ENCODE peak calls at places on chromosome 3, in ten cellular contexts. One of them, this sample, is unnamed.
A peak's percentile ranks its signal among the peaks of the same experiment; 100 is the strongest.

GRCh38 chr3:122973893-122974615 is 53.5 kb downstream of the SEMA5B start:
- DNase-seq in AG10803: no peak
- DNase-seq in colonic mucosa: no peak
- DNase-seq in kidney epithelial cell: no peak
- DNase-seq in BJ: no peak
- DNase-seq in thoracic aorta: no peak
- DNase-seq in IMR-90: no peak
- DNase-seq in fibroblast of villous mesenchyme: no peak
- DNase-seq in stomach: no peak
- DNase-seq in tibial artery: no peak
- DNase-seq in this sample: no peak

GRCh38 chr3:124741027-124741426 is 10.8 kb downstream of the UMPS start:
- DNase-seq in stomach: no peak
- DNase-seq in IMR-90: peak; percentile 45
- DNase-seq in fibroblast of villous mesenchyme: no peak
- DNase-seq in AG10803: peak; percentile 46
- DNase-seq in kidney epithelial cell: no peak
- DNase-seq in BJ: no peak
- DNase-seq in tibial artery: no peak
- DNase-seq in thoracic aorta: no peak
- DNase-seq in colonic mucosa: no peak
- DNase-seq in this sample: peak; percentile 83

GRCh38 chr3:33440578-33441321 is 545 bp upstream of the UBP1 start:
- DNase-seq in BJ: peak; percentile 100
- DNase-seq in stomach: peak; percentile 87
- DNase-seq in AG10803: peak; percentile 100
- DNase-seq in kidney epithelial cell: peak; percentile 99
- DNase-seq in colonic mucosa: peak; percentile 99
- DNase-seq in thoracic aorta: peak; percentile 96
- DNase-seq in fibroblast of villous mesenchyme: peak; percentile 100
- DNase-seq in IMR-90: peak; percentile 100
- DNase-seq in tibial artery: peak; percentile 100
- DNase-seq in this sample: peak; percentile 100

GRCh38 chr3:132535575-132536441 is 61.3 kb upstream of the ACKR4 start:
- DNase-seq in tibial artery: peak; percentile 74
- DNase-seq in fibroblast of villous mesenchyme: peak; percentile 93
- DNase-seq in AG10803: peak; percentile 90
- DNase-seq in colonic mucosa: peak; percentile 54
- DNase-seq in IMR-90: peak; percentile 90
- DNase-seq in kidney epithelial cell: peak; percentile 37
- DNase-seq in stomach: peak; percentile 65
- DNase-seq in BJ: peak; percentile 51
- DNase-seq in thoracic aorta: peak; percentile 36
- DNase-seq in this sample: peak; percentile 50

GRCh38 chr3:166661621-166662020 is 718.5 kb downstream of the ZBBX start:
- DNase-seq in kidney epithelial cell: no peak
- DNase-seq in AG10803: no peak
- DNase-seq in tibial artery: no peak
- DNase-seq in BJ: no peak
- DNase-seq in fibroblast of villous mesenchyme: no peak
- DNase-seq in IMR-90: no peak
- DNase-seq in colonic mucosa: no peak
- DNase-seq in stomach: no peak
- DNase-seq in thoracic aorta: no peak
- DNase-seq in this sample: no peak

GRCh38 chr3:42175841-42176240 is 84.7 kb downstream of the TRAK1 start:
- DNase-seq in stomach: no peak
- DNase-seq in thoracic aorta: no peak
- DNase-seq in tibial artery: no peak
- DNase-seq in fibroblast of villous mesenchyme: no peak
- DNase-seq in AG10803: no peak
- DNase-seq in IMR-90: no peak
- DNase-seq in colonic mucosa: no peak
- DNase-seq in BJ: no peak
- DNase-seq in kidney epithelial cell: no peak
- DNase-seq in this sample: no peak

GRCh38 chr3:9013782-9014181 is 50.5 kb upstream of the RAD18 start:
- DNase-seq in thoracic aorta: no peak
- DNase-seq in AG10803: no peak
- DNase-seq in stomach: no peak
- DNase-seq in BJ: no peak
- DNase-seq in colonic mucosa: no peak
- DNase-seq in tibial artery: no peak
- DNase-seq in IMR-90: no peak
- DNase-seq in kidney epithelial cell: no peak
- DNase-seq in fibroblast of villous mesenchyme: no peak
- DNase-seq in this sample: no peak

GRCh38 chr3:177211503-177212277 is 14.4 kb upstream of the TBL1XR1 start:
- DNase-seq in tibial artery: no peak
- DNase-seq in IMR-90: no peak
- DNase-seq in colonic mucosa: peak; percentile 93
- DNase-seq in fibroblast of villous mesenchyme: no peak
- DNase-seq in thoracic aorta: no peak
- DNase-seq in BJ: no peak
- DNase-seq in kidney epithelial cell: no peak
- DNase-seq in stomach: peak; percentile 90
- DNase-seq in AG10803: no peak
- DNase-seq in this sample: no peak

DNA sequence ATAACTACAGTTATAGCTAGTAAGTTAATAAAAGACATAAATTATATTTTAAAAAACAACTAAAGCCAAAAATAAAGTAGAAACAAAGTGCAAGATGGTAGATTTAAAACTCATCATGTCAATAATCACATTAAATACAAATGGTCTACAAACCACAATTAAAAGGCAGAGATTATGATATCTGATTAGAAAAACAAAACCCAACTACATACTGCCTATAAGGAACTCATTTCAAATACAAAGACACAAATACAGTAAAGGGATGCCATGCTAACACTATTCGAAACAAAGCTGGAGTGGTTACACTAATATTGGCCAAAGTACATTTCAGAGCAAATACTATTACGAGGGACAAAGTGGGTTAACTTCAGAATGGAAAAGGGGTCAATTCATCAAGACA is 426.5 kb downstream of the SHQ1 start:
- DNase-seq in AG10803: no peak
- DNase-seq in fibroblast of villous mesenchyme: no peak
- DNase-seq in stomach: no peak
- DNase-seq in thoracic aorta: no peak
- DNase-seq in colonic mucosa: no peak
- DNase-seq in BJ: no peak
- DNase-seq in kidney epithelial cell: no peak
- DNase-seq in tibial artery: no peak
- DNase-seq in IMR-90: no peak
- DNase-seq in this sample: no peak
- H3K4me3 ChIP-seq in AG10803: no peak overlapping the region
- H3K4me3 ChIP-seq in fibroblast of villous mesenchyme: no peak overlapping the region
- H3K4me3 ChIP-seq in stomach: no peak overlapping the region
- H3K4me3 ChIP-seq in thoracic aorta: no peak overlapping the region
- H3K4me3 ChIP-seq in colonic mucosa: no peak overlapping the region
- H3K4me3 ChIP-seq in BJ: no peak overlapping the region
- H3K4me3 ChIP-seq in kidney epithelial cell: no peak overlapping the region
- H3K4me3 ChIP-seq in tibial artery: no peak overlapping the region
- H3K4me3 ChIP-seq in IMR-90: no peak overlapping the region
- H3K4me3 ChIP-seq in this sample: no peak overlapping the region

GRCh38 chr3:78976200-78976599 is 791.6 kb downstream of the ROBO1 start:
- DNase-seq in kidney epithelial cell: no peak
- DNase-seq in IMR-90: no peak
- DNase-seq in stomach: no peak
- DNase-seq in colonic mucosa: no peak
- DNase-seq in tibial artery: no peak
- DNase-seq in thoracic aorta: no peak
- DNase-seq in BJ: no peak
- DNase-seq in AG10803: no peak
- DNase-seq in fibroblast of villous mesenchyme: no peak
- DNase-seq in this sample: no peak

GRCh38 chr3:78979083-78979482 is 788.7 kb downstream of the ROBO1 start:
- DNase-seq in stomach: no peak
- DNase-seq in AG10803: no peak
- DNase-seq in fibroblast of villous mesenchyme: no peak
- DNase-seq in IMR-90: no peak
- DNase-seq in BJ: no peak
- DNase-seq in tibial artery: no peak
- DNase-seq in colonic mucosa: no peak
- DNase-seq in kidney epithelial cell: no peak
- DNase-seq in thoracic aorta: no peak
- DNase-seq in this sample: no peak

GRCh38 chr3:78974181-78974770 is 793.5 kb downstream of the ROBO1 start:
- DNase-seq in stomach: no peak
- DNase-seq in kidney epithelial cell: no peak
- DNase-seq in fibroblast of villous mesenchyme: no peak
- DNase-seq in tibial artery: no peak
- DNase-seq in IMR-90: peak; percentile 62
- DNase-seq in BJ: no peak
- DNase-seq in thoracic aorta: no peak
- DNase-seq in AG10803: peak; percentile 78
- DNase-seq in colonic mucosa: no peak
- DNase-seq in this sample: no peak

GRCh38 chr3:78977073-78977472 is 790.7 kb downstream of the ROBO1 start:
- DNase-seq in thoracic aorta: no peak
- DNase-seq in BJ: no peak
- DNase-seq in fibroblast of villous mesenchyme: no peak
- DNase-seq in IMR-90: peak; percentile 28
- DNase-seq in AG10803: no peak
- DNase-seq in tibial artery: no peak
- DNase-seq in colonic mucosa: no peak
- DNase-seq in stomach: no peak
- DNase-seq in kidney epithelial cell: no peak
- DNase-seq in this sample: no peak

DNA sequence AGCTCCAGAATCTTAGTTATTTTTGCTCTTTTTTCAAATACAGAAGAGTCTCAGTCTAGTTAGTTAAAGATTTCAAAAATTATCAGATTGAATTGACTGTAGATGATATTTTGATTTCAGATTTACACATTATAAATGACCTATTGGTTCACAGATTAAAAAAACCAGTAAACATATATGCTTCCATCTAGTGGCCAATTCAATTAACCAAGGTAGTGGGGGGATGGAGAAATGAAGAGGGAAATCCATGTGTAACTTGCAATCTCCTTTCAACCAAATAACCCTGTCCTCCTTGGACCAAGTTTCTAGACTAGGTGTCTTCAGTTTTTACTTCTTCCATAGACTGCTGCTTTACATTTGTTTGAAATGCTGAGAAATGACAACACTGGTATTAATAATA is 789.8 kb downstream of the ROBO1 start:
- DNase-seq in BJ: no peak
- DNase-seq in IMR-90: peak; percentile 28
- DNase-seq in stomach: no peak
- DNase-seq in thoracic aorta: no peak
- DNase-seq in kidney epithelial cell: no peak
- DNase-seq in colonic mucosa: no peak
- DNase-seq in fibroblast of villous mesenchyme: peak; percentile 7
- DNase-seq in AG10803: peak; percentile 19
- DNase-seq in tibial artery: no peak
- DNase-seq in this sample: peak; percentile 38
- TF ChIP-seq CTCF in BJ: peak; percentile 49
- TF ChIP-seq CTCF in IMR-90: peak; percentile 53
- TF ChIP-seq CTCF in stomach: no peak
- TF ChIP-seq CTCF in thoracic aorta: peak; percentile 24
- TF ChIP-seq CTCF in kidney epithelial cell: peak; percentile 41
- TF ChIP-seq CTCF in colonic mucosa: no peak
- TF ChIP-seq CTCF in fibroblast of villous mesenchyme: peak; percentile 28
- TF ChIP-seq CTCF in AG10803: peak; percentile 61
- TF ChIP-seq CTCF in tibial artery: peak; percentile 20
- TF ChIP-seq CTCF in this sample: peak; percentile 65

GRCh38 chr3:46848271-46849097 is 14.8 kb downstream of the MYL3 start:
- DNase-seq in tibial artery: no peak
- DNase-seq in colonic mucosa: peak; percentile 41
- DNase-seq in fibroblast of villous mesenchyme: peak; percentile 42
- DNase-seq in BJ: peak; percentile 27
- DNase-seq in stomach: peak; percentile 24
- DNase-seq in AG10803: peak; percentile 38
- DNase-seq in IMR-90: peak; percentile 22
- DNase-seq in kidney epithelial cell: no peak
- DNase-seq in thoracic aorta: no peak
- DNase-seq in this sample: no peak

GRCh38 chr3:46845860-46846623 is 17.2 kb downstream of the MYL3 start:
- DNase-seq in tibial artery: peak; percentile 87
- DNase-seq in fibroblast of villous mesenchyme: peak; percentile 83
- DNase-seq in BJ: peak; percentile 18
- DNase-seq in IMR-90: peak; percentile 57
- DNase-seq in thoracic aorta: peak; percentile 33
- DNase-seq in stomach: peak; percentile 70
- DNase-seq in AG10803: peak; percentile 82
- DNase-seq in colonic mucosa: peak; percentile 71
- DNase-seq in kidney epithelial cell: no peak
- DNase-seq in this sample: peak; percentile 18

GRCh38 chr3:46847744-46848143 is 15.5 kb downstream of the MYL3 start:
- DNase-seq in AG10803: no peak
- DNase-seq in BJ: no peak
- DNase-seq in kidney epithelial cell: no peak
- DNase-seq in fibroblast of villous mesenchyme: no peak
- DNase-seq in stomach: peak; percentile 11
- DNase-seq in IMR-90: no peak
- DNase-seq in tibial artery: no peak
- DNase-seq in thoracic aorta: no peak
- DNase-seq in colonic mucosa: no peak
- DNase-seq in this sample: no peak

GRCh38 chr3:46845397-46845859 is 17.8 kb downstream of the MYL3 start:
- DNase-seq in colonic mucosa: peak; percentile 31
- DNase-seq in IMR-90: peak; percentile 62
- DNase-seq in AG10803: peak; percentile 92
- DNase-seq in fibroblast of villous mesenchyme: peak; percentile 84
- DNase-seq in stomach: peak; percentile 53
- DNase-seq in thoracic aorta: peak; percentile 41
- DNase-seq in BJ: peak; percentile 44
- DNase-seq in tibial artery: peak; percentile 85
- DNase-seq in kidney epithelial cell: no peak
- DNase-seq in this sample: peak; percentile 7

DNA sequence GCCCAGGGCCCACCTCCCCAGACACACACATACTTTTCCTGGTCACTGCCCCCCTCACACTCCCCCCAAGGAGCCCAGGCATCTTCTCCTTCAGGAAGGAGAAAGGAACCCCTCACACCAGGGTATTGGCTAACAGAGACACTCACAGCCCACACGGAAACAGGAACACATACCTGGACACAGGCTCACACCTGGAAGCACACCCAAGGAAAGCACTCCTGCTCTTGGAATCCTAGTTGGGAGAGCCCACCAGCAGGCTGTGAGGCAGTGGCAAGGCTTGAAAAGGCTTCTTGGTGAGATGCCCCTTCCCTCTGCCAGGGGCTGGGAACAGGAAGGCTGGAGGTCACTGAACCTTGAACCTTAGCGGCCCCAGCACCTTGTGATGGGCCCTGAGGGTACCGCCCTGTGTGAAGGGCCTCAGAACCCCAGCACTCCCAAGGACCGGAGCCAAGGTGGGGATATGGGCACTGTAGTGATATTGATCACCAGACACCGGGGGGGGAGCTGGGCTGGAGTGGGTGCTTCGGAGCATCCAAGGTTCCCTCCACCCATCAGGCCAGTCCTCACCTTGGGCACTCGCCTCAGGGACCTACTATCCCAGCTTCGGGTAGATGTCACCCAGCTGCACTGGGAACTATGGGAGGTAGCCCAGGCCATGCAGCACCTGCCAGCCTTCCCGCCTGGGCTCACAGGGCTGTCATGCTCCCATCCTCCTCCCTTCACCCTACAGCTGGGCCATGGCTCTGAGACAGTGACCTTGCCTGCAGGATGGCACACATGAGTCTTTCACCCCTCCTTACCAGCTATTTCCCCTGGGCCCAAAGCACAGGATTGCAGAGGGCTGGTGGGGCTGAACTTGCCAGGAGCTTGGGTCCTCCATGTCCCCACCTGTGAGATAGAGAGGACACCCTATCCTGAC is 16.4 kb downstream of the MYL3 start:
- DNase-seq in thoracic aorta: no peak
- DNase-seq in kidney epithelial cell: no peak
- DNase-seq in tibial artery: peak; percentile 64
- DNase-seq in AG10803: no peak
- DNase-seq in stomach: peak; percentile 17
- DNase-seq in IMR-90: no peak
- DNase-seq in BJ: no peak
- DNase-seq in colonic mucosa: peak; percentile 19
- DNase-seq in fibroblast of villous mesenchyme: no peak
- DNase-seq in this sample: no peak
- H3K4me3 ChIP-seq in thoracic aorta: peak overlapping the region; percentile 86
- H3K4me3 ChIP-seq in kidney epithelial cell: no peak overlapping the region
- H3K4me3 ChIP-seq in tibial artery: peak overlapping the region; percentile 73
- H3K4me3 ChIP-seq in AG10803: peak overlapping the region; percentile 58
- H3K4me3 ChIP-seq in stomach: peak overlapping the region; percentile 66
- H3K4me3 ChIP-seq in IMR-90: no peak overlapping the region
- H3K4me3 ChIP-seq in BJ: peak overlapping the region; percentile 41
- H3K4me3 ChIP-seq in colonic mucosa: peak overlapping the region; percentile 47
- H3K4me3 ChIP-seq in fibroblast of villous mesenchyme: peak overlapping the region; percentile 50
- H3K4me3 ChIP-seq in this sample: no peak overlapping the region

GRCh38 chr3:152026033-152026556 is 152.7 kb downstream of the SUCNR1 start:
- DNase-seq in tibial artery: no peak
- DNase-seq in AG10803: peak; percentile 77
- DNase-seq in colonic mucosa: no peak
- DNase-seq in stomach: no peak
- DNase-seq in fibroblast of villous mesenchyme: peak; percentile 85
- DNase-seq in BJ: peak; percentile 91
- DNase-seq in kidney epithelial cell: peak; percentile 25
- DNase-seq in IMR-90: peak; percentile 89
- DNase-seq in thoracic aorta: no peak
- DNase-seq in this sample: peak; percentile 66
- TF ChIP-seq CTCF in tibial artery: peak; percentile 29
- TF ChIP-seq CTCF in AG10803: peak; percentile 53
- TF ChIP-seq CTCF in colonic mucosa: no peak
- TF ChIP-seq CTCF in stomach: no peak
- TF ChIP-seq CTCF in fibroblast of villous mesenchyme: peak; percentile 33
- TF ChIP-seq CTCF in BJ: peak; percentile 41
- TF ChIP-seq CTCF in kidney epithelial cell: peak; percentile 20
- TF ChIP-seq CTCF in IMR-90: peak; percentile 63
- TF ChIP-seq CTCF in thoracic aorta: peak; percentile 25
- TF ChIP-seq CTCF in this sample: peak; percentile 20